ENCODE peak calls at places on chromosomes 7 and 10, in ten cellular contexts. E is endothelial cell; A is cardiac fibroblast; G is lower leg skin; D is osteocyte; Z is right lobe of liver; M is Calu3; I is CD4-positive, alpha-beta T cell; J is astrocyte of the spinal cord; C is IMR-90. P is an unnamed sample.

GRCh38 chr10:63416376-63416775 is 49.4 kb downstream of the JMJD1C start:
- DNase-seq in E (no peak), A (no peak), G (no peak), D (no peak), Z (no peak), M (no peak), I (no peak), J (no peak), C (peak), P (no peak)

GRCh38 chr7:1466524-1467271 is 7.4 kb upstream of the MICALL2 start:
- DNase-seq in E (no peak), A (peak), G (no peak), D (peak), Z (peak), M (peak), I (no peak), J (peak), C (peak), P (no peak)

GRCh38 chr10:77357611-77358010 is 280.0 kb downstream of the KCNMA1 start:
- DNase-seq in E (no peak), A (peak), G (no peak), D (no peak), Z (no peak), M (no peak), I (no peak), J (peak), C (peak), P (no peak)

GRCh38 chr7:141073173-141073640 is 657 bp upstream of the TMEM178B start:
- DNase-seq in E (peak), A (peak), G (no peak), D (peak), Z (no peak), M (peak), I (peak), J (peak), C (peak), P (no peak)

GRCh38 chr7:142616121-142616643 is 133.1 kb upstream of the PRSS1 start:
- DNase-seq in E (no peak), A (no peak), G (no peak), D (no peak), Z (no peak), M (no peak), I (no peak), J (no peak), C (no peak), P (no peak)

GRCh38 chr7:26375604-26376207 is 84.0 kb downstream of the SNX10 start:
- DNase-seq in E (no peak), A (no peak), G (no peak), D (no peak), Z (no peak), M (no peak), I (no peak), J (no peak), C (no peak), P (no peak)

GRCh38 chr10:74190494-74190893 is 39.5 kb downstream of the ADK start:
- DNase-seq in E (no peak), A (no peak), G (no peak), D (no peak), Z (no peak), M (no peak), I (no peak), J (no peak), C (peak), P (no peak)

GRCh38 chr10:8079126-8079525 is 24.6 kb downstream of the GATA3 start:
- DNase-seq in E (no peak), A (peak), G (no peak), D (no peak), Z (no peak), M (no peak), I (no peak), J (no peak), C (no peak), P (no peak)

GRCh38 chr7:17490825-17491224 is 192.4 kb downstream of the AHR start:
- DNase-seq in E (no peak), A (no peak), G (no peak), D (no peak), Z (no peak), M (no peak), I (no peak), J (no peak), C (no peak), P (no peak)

GRCh38 chr10:123142701-123143161 is 5.2 kb upstream of the HMX2 start:
- DNase-seq in E (no peak), A (no peak), G (no peak), D (no peak), Z (no peak), M (no peak), I (no peak), J (no peak), C (no peak), P (no peak)

GRCh38 chr7:78062214-78062613 is 263.6 kb downstream of the PHTF2 start:
- DNase-seq in E (no peak), A (no peak), G (no peak), D (no peak), Z (no peak), M (no peak), I (no peak), J (no peak), C (no peak), P (no peak)

GRCh38 chr10:8840356-8840755 is 785.9 kb downstream of the GATA3 start:
- DNase-seq in E (no peak), A (no peak), G (no peak), D (no peak), Z (no peak), M (no peak), I (no peak), J (no peak), C (no peak), P (no peak)

GRCh38 chr7:138460176-138460648 is at the start of gene TRIM24:
- DNase-seq in E (no peak), A (no peak), G (peak), D (peak), Z (peak), M (no peak), I (no peak), J (no peak), C (peak), P (no peak)

GRCh38 chr10:17101257-17101909 is 28.2 kb downstream of the CUBN start:
- DNase-seq in E (no peak), A (no peak), G (no peak), D (no peak), Z (peak), M (peak), I (no peak), J (no peak), C (no peak), P (no peak)

GRCh38 chr7:47361746-47362215 is 220.1 kb downstream of the TNS3 start:
- DNase-seq in E (no peak), A (peak), G (peak), D (no peak), Z (peak), M (peak), I (no peak), J (peak), C (peak), P (no peak)

GRCh38 chr10:21172774-21173432 is 275.8 kb upstream of the NEBL start:
- DNase-seq in E (peak), A (peak), G (peak), D (no peak), Z (no peak), M (peak), I (no peak), J (no peak), C (no peak), P (no peak)

GRCh38 chr10:26029858-26030257 is 95.8 kb downstream of the MYO3A start:
- DNase-seq in E (no peak), A (no peak), G (no peak), D (no peak), Z (no peak), M (no peak), I (no peak), J (no peak), C (no peak), P (no peak)

GRCh38 chr10:126417220-126417825 is 29.0 kb upstream of the ADAM12 start:
- DNase-seq in E (no peak), A (no peak), G (no peak), D (no peak), Z (no peak), M (no peak), I (no peak), J (no peak), C (no peak), P (no peak)

GRCh38 chr10:5598085-5598690 is 68.2 kb downstream of the ASB13 start:
- DNase-seq in E (no peak), A (no peak), G (no peak), D (no peak), Z (no peak), M (no peak), I (no peak), J (no peak), C (no peak), P (no peak)

GRCh38 chr10:61620511-61620910 is 42.2 kb upstream of the CABCOCO1 start:
- DNase-seq in E (no peak), A (no peak), G (no peak), D (no peak), Z (no peak), M (no peak), I (no peak), J (no peak), C (no peak), P (no peak)

GRCh38 chr10:133203652-133204195 is 26.3 kb upstream of the UTF1 start:
- DNase-seq in E (no peak), A (no peak), G (no peak), D (no peak), Z (no peak), M (no peak), I (no peak), J (no peak), C (no peak), P (no peak)

GRCh38 chr7:31059551-31059950 is 7.4 kb downstream of the ADCYAP1R1 start:
- DNase-seq in E (peak), A (no peak), G (no peak), D (no peak), Z (no peak), M (peak), I (no peak), J (no peak), C (no peak), P (no peak)

GRCh38 chr7:51307811-51308737 is 8.5 kb downstream of the COBL start:
- DNase-seq in E (no peak), A (no peak), G (no peak), D (no peak), Z (no peak), M (no peak), I (no peak), J (no peak), C (no peak), P (no peak)

GRCh38 chr7:27179503-27180430 is 5.3 kb downstream of the HOXA11 start:
- DNase-seq in E (peak), A (peak), G (peak), D (no peak), Z (no peak), M (peak), I (no peak), J (peak), C (peak), P (peak)

GRCh38 chr10:119598397-119598796 is 1.6 kb upstream of the TIAL1 start:
- DNase-seq in E (no peak), A (no peak), G (no peak), D (no peak), Z (no peak), M (no peak), I (no peak), J (no peak), C (no peak), P (no peak)

GRCh38 chr10:5806745-5807144 is 6.5 kb downstream of the GDI2 start:
- DNase-seq in E (no peak), A (no peak), G (no peak), D (no peak), Z (no peak), M (no peak), I (no peak), J (no peak), C (no peak), P (no peak)

GRCh38 chr7:45035909-45036308 is 35.9 kb downstream of the CCM2 start:
- DNase-seq in E (no peak), A (no peak), G (no peak), D (no peak), Z (no peak), M (no peak), I (no peak), J (no peak), C (no peak), P (no peak)

GRCh38 chr10:131024259-131025131 is 287.0 kb downstream of the TCERG1L start:
- DNase-seq in E (no peak), A (no peak), G (no peak), D (no peak), Z (no peak), M (no peak), I (no peak), J (no peak), C (no peak), P (no peak)

GRCh38 chr10:94310369-94310768 is 52.4 kb downstream of the NOC3L start:
- DNase-seq in E (no peak), A (no peak), G (no peak), D (no peak), Z (peak), M (no peak), I (no peak), J (no peak), C (no peak), P (no peak)

GRCh38 chr7:102284891-102285540 is 1.7 kb upstream of the SH2B2 start:
- DNase-seq in E (no peak), A (no peak), G (peak), D (no peak), Z (no peak), M (no peak), I (no peak), J (no peak), C (no peak), P (no peak)

GRCh38 chr7:102286237-102287081 is at the start of gene SH2B2:
- DNase-seq in E (peak), A (peak), G (peak), D (no peak), Z (peak), M (peak), I (peak), J (peak), C (peak), P (peak)

GRCh38 chr7:102284399-102284798 is 2.3 kb upstream of the SH2B2 start:
- DNase-seq in E (no peak), A (no peak), G (no peak), D (no peak), Z (no peak), M (no peak), I (no peak), J (no peak), C (no peak), P (no peak)

GRCh38 chr7:102287082-102287464 is 405 bp downstream of the SH2B2 start:
- DNase-seq in E (no peak), A (no peak), G (no peak), D (no peak), Z (no peak), M (no peak), I (no peak), J (no peak), C (no peak), P (no peak)

GRCh38 chr7:102285541-102286236 is 979 bp upstream of the SH2B2 start:
- DNase-seq in E (no peak), A (no peak), G (no peak), D (no peak), Z (no peak), M (no peak), I (no peak), J (no peak), C (no peak), P (no peak)
- TF ChIP-seq CTCF in E (no peak), A (no peak), G (no peak), D (no peak), Z (no peak), M (no peak), I (no peak), J (no peak), C (no peak), P (no peak)

DNA sequence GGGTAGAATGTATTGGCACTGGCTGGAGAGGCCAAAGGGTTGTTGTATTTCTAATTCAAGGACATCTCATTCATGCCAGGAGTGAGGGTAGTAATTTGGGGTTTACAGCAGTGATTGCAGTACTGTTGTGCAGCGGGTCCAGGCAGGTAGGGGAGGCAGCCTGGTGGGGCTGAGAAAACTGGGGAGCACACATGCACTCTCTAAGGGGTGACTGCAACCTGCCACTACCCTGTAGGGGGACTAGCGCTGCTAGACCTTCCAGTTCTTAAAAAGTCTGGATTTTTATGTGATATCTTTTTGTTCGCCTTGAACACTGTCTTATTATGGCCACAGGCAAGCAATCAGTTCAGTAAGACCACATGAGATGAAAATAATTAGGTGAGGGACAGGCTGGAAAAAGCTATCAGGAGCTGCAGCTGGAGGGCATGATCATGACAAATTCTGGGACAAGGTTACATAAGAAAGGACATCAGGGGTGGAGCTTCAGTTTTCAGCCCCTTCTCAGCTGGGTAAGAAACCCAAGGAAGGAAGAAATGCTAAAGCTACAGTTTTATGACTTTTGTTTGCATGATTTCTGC is 149.0 kb downstream of the ARHGAP21 start:
- DNase-seq in E (no peak), A (no peak), G (no peak), D (no peak), Z (no peak), M (no peak), I (no peak), J (no peak), C (no peak), P (no peak)
- TF ChIP-seq CTCF in E (no peak), A (no peak), G (no peak), D (no peak), Z (no peak), M (no peak), I (no peak), J (no peak), C (no peak), P (no peak)

DNA sequence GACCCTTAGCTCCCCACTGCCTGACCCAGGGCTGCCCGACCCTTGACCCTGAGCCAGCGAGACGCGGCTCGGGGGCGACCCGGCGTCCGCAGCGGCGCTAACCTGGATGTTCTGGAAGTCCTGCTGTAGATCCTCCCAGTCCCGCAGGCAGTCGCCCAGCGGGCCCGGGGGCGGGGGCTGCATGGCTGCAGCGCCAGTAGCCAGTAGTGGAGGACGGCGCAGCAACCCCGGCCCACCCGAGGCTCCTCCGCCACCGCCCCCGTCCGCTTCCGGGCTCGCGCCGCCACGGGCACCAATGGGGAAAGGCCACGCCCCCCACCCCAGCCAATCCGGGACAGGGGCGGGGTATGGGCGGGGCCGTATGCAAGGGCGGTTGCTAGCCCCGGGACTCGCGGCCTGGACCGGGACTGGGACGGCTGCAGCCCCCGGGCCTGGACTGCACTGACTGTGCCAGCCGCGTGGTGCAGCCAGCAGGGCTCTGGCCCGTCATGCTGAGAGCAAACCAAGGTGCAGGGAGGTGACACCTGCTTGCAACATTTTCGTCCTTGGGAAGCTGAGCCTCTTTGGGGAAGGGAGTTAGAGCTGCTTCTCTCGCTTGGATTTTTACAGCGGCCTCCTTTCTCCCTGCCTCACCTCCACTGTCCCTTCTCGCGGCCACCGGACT is at the start of gene TMEM120A:
- DNase-seq in E (peak), A (peak), G (peak), D (peak), Z (peak), M (peak), I (peak), J (peak), C (peak), P (peak)
- TF ChIP-seq CTCF in E (no peak), A (peak), G (peak), D (peak), Z (peak), M (no peak), I (peak), J (peak), C (peak), P (no peak)

GRCh38 chr10:43667736-43668371 is 19.2 kb upstream of the ZNF32 start:
- DNase-seq in E (no peak), A (no peak), G (peak), D (peak), Z (no peak), M (no peak), I (no peak), J (no peak), C (no peak), P (no peak)
- TF ChIP-seq CTCF in E (no peak), A (no peak), G (no peak), D (no peak), Z (no peak), M (no peak), I (no peak), J (no peak), C (no peak), P (no peak)